ENCODE peak calls at places on chromosomes 7 and 10, in five cellular contexts. One of them, this sample, is unnamed.

GRCh38 chr7:94621120-94621519 is 34.8 kb downstream of the SGCE start:
- DNase-seq in psoas muscle: no peak
- DNase-seq in dorsolateral prefrontal cortex: no peak
- DNase-seq in foreskin keratinocyte: no peak
- DNase-seq in RWPE1: no peak
- DNase-seq in this sample: no peak

GRCh38 chr10:124534231-124534798 is 72.7 kb downstream of the LHPP start:
- DNase-seq in psoas muscle: no peak
- DNase-seq in dorsolateral prefrontal cortex: peak; percentile 65
- DNase-seq in foreskin keratinocyte: no peak
- DNase-seq in RWPE1: no peak
- DNase-seq in this sample: peak; percentile 57

GRCh38 chr10:85317827-85318226 is 989.4 kb downstream of the CCSER2 start:
- DNase-seq in psoas muscle: no peak
- DNase-seq in dorsolateral prefrontal cortex: no peak
- DNase-seq in foreskin keratinocyte: no peak
- DNase-seq in RWPE1: no peak
- DNase-seq in this sample: no peak

GRCh38 chr10:119417852-119418251 is 124.7 kb downstream of the RGS10 start:
- DNase-seq in psoas muscle: no peak
- DNase-seq in dorsolateral prefrontal cortex: no peak
- DNase-seq in foreskin keratinocyte: no peak
- DNase-seq in RWPE1: no peak
- DNase-seq in this sample: no peak

GRCh38 chr7:36278767-36279171 is 110.9 kb upstream of the ANLN start:
- DNase-seq in psoas muscle: no peak
- DNase-seq in dorsolateral prefrontal cortex: no peak
- DNase-seq in foreskin keratinocyte: no peak
- DNase-seq in RWPE1: no peak
- DNase-seq in this sample: no peak

GRCh38 chr10:8050561-8051108 is 3.9 kb upstream of the GATA3 start:
- DNase-seq in psoas muscle: no peak
- DNase-seq in dorsolateral prefrontal cortex: no peak
- DNase-seq in foreskin keratinocyte: no peak
- DNase-seq in RWPE1: no peak
- DNase-seq in this sample: peak; percentile 56

GRCh38 chr10:1661861-1662260 is 75.5 kb downstream of the ADARB2 start:
- DNase-seq in psoas muscle: no peak
- DNase-seq in dorsolateral prefrontal cortex: no peak
- DNase-seq in foreskin keratinocyte: no peak
- DNase-seq in RWPE1: no peak
- DNase-seq in this sample: peak; percentile 52

GRCh38 chr7:962401-963081 is 8.1 kb upstream of the ADAP1 start:
- DNase-seq in psoas muscle: no peak
- DNase-seq in dorsolateral prefrontal cortex: no peak
- DNase-seq in foreskin keratinocyte: no peak
- DNase-seq in RWPE1: no peak
- DNase-seq in this sample: no peak

GRCh38 chr7:79046061-79046460 is 407.4 kb downstream of the MAGI2 start:
- DNase-seq in psoas muscle: no peak
- DNase-seq in dorsolateral prefrontal cortex: no peak
- DNase-seq in foreskin keratinocyte: no peak
- DNase-seq in RWPE1: no peak
- DNase-seq in this sample: no peak

GRCh38 chr7:35253680-35254495 is at the start of gene TBX20:
- DNase-seq in psoas muscle: peak; percentile 41
- DNase-seq in dorsolateral prefrontal cortex: no peak
- DNase-seq in foreskin keratinocyte: no peak
- DNase-seq in RWPE1: no peak
- DNase-seq in this sample: no peak

GRCh38 chr10:47058303-47058702 is 147.1 kb downstream of the PTPN20 start:
- DNase-seq in psoas muscle: no peak
- DNase-seq in dorsolateral prefrontal cortex: no peak
- DNase-seq in foreskin keratinocyte: no peak
- DNase-seq in RWPE1: no peak
- DNase-seq in this sample: no peak

GRCh38 chr7:50449501-50449880 is 659 bp downstream of the FIGNL1 start:
- DNase-seq in psoas muscle: no peak
- DNase-seq in dorsolateral prefrontal cortex: no peak
- DNase-seq in foreskin keratinocyte: no peak
- DNase-seq in RWPE1: no peak
- DNase-seq in this sample: no peak

GRCh38 chr10:14603539-14604102 is 171.1 kb downstream of the FAM107B start:
- DNase-seq in psoas muscle: peak; percentile 31
- DNase-seq in dorsolateral prefrontal cortex: no peak
- DNase-seq in foreskin keratinocyte: no peak
- DNase-seq in RWPE1: no peak
- DNase-seq in this sample: no peak

GRCh38 chr10:31618541-31619291 is 299.7 kb downstream of the ZEB1 start:
- DNase-seq in psoas muscle: peak; percentile 72
- DNase-seq in dorsolateral prefrontal cortex: no peak
- DNase-seq in foreskin keratinocyte: no peak
- DNase-seq in RWPE1: no peak
- DNase-seq in this sample: no peak

GRCh38 chr10:31622993-31623392 is 304.0 kb downstream of the ZEB1 start:
- DNase-seq in psoas muscle: no peak
- DNase-seq in dorsolateral prefrontal cortex: no peak
- DNase-seq in foreskin keratinocyte: no peak
- DNase-seq in RWPE1: no peak
- DNase-seq in this sample: no peak

GRCh38 chr10:31621733-31622132 is 302.7 kb downstream of the ZEB1 start:
- DNase-seq in psoas muscle: no peak
- DNase-seq in dorsolateral prefrontal cortex: no peak
- DNase-seq in foreskin keratinocyte: no peak
- DNase-seq in RWPE1: no peak
- DNase-seq in this sample: no peak

GRCh38 chr10:31619410-31620095 is 300.5 kb downstream of the ZEB1 start:
- DNase-seq in psoas muscle: peak; percentile 25
- DNase-seq in dorsolateral prefrontal cortex: no peak
- DNase-seq in foreskin keratinocyte: no peak
- DNase-seq in RWPE1: no peak
- DNase-seq in this sample: no peak

DNA sequence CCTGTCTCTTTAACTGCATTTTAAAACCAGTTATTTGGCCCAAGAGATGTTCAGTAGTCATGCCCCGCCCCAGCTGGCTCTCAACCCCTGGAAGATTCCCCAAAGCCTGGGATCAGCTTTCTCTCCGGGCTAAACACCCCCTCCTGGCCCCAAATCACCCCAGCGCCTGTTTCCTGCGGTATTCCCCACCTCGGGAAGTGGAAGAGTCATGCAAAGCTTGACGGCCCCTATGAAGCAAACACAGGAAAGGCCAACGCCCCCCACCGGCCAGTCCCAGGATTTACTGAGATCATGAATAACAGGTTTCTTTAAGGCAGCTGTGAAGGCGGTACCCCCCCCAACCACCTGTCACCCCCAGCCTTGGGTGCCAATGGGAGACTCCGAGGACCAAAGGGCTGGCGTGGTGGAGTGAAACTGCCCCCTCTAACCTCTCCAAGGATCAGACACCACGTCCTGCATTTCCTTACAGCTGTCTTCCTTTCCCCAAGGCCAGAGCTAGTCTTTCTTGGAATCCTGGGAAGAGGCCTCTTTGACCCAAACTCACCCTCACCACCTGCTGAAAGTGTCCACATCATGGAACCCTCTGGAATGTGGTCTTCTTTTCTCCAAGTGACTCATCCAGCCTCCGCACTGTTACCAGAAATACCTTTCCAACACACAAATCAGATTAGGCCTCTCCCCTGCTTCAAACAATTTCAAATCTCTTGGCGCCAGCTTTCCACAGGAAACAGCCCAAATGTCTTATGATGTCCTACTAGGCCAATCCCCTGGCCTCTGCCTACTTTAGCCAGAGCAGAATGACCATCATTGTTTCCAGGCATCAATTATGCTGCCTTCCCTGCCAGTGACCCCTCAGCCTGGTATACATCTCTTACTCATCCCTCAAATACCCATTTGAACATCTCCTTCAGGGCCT is 301.5 kb downstream of the ZEB1 start:
- DNase-seq in psoas muscle: peak; percentile 85
- DNase-seq in dorsolateral prefrontal cortex: no peak
- DNase-seq in foreskin keratinocyte: no peak
- DNase-seq in RWPE1: no peak
- DNase-seq in this sample: no peak
- TF ChIP-seq CTCF in psoas muscle: no peak
- TF ChIP-seq CTCF in dorsolateral prefrontal cortex: no peak
- TF ChIP-seq CTCF in foreskin keratinocyte: peak; percentile 52
- TF ChIP-seq CTCF in RWPE1: no peak
- TF ChIP-seq CTCF in this sample: no peak

DNA sequence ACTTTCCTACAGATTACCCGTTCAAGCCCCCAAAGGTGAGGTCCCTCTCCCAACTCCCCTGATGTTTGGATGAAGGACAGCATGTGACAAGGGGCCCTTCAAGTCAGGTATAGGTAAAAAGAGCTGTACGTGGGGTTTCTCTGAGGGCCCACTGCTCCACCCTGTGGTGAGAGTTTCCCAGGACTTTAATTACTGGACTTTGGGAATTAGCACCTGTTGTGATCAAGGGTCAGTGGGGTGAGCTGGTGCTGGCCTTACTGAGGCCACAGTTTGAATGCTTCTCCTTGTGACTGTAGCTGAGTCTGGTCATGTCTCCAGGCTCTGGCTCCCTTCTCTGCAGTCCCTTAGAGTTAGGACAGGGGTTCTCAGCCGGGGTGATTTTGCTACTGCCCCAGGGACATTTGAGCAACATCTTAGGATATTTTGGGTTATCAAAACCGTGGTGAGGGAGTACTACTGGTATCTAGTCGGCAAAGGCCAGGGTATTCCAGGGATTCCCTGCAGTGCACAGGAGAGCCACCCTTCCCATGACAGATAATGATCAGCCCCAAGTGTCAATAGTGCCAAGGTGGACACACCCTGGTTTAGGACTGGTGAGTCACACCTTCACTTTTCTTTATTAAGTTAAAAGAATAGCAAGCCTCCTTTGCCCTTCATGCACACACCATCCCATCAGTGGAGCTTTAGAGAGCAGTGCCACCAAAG is 16.9 kb downstream of the UBE2D4 start:
- DNase-seq in psoas muscle: no peak
- DNase-seq in dorsolateral prefrontal cortex: no peak
- DNase-seq in foreskin keratinocyte: no peak
- DNase-seq in RWPE1: no peak
- DNase-seq in this sample: no peak
- TF ChIP-seq CTCF in psoas muscle: no peak
- TF ChIP-seq CTCF in dorsolateral prefrontal cortex: no peak
- TF ChIP-seq CTCF in foreskin keratinocyte: peak; percentile 42
- TF ChIP-seq CTCF in RWPE1: no peak
- TF ChIP-seq CTCF in this sample: no peak

DNA sequence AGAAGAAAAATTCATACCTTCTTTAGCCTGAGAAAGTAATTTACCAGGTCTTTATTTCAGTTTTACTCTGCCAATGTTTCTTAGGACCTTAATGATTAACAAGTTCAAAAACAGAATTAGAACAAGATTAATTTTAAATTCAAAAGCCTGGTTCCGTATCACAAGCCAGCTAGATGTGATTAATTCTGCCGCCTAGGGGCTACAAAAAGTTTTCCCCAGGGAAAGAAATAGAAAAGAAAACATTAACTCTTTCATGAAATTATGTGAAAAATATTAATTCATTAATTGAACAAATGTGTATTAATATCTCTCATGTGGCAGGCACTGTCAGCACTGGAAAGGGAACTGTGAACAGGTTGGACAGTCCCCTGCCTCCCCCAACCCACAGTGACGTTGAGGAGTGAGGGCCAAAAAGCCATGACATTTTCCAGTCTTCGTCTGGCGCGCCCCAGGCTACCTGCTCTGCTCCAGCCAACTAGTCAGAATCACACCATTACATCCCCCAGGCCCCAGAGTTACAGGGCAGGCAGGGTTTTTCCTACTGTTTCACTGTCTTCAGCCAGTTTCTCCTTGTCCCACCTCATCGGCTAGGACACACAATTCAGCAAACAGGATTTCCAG is 20.1 kb downstream of the TMEM176A start:
- DNase-seq in psoas muscle: no peak
- DNase-seq in dorsolateral prefrontal cortex: no peak
- DNase-seq in foreskin keratinocyte: no peak
- DNase-seq in RWPE1: no peak
- DNase-seq in this sample: no peak
- TF ChIP-seq CTCF in psoas muscle: no peak
- TF ChIP-seq CTCF in dorsolateral prefrontal cortex: no peak
- TF ChIP-seq CTCF in foreskin keratinocyte: no peak
- TF ChIP-seq CTCF in RWPE1: no peak
- TF ChIP-seq CTCF in this sample: no peak

GRCh38 chr7:23276381-23276780 is 22.8 kb upstream of the MALSU1 start:
- DNase-seq in psoas muscle: no peak
- DNase-seq in dorsolateral prefrontal cortex: no peak
- DNase-seq in foreskin keratinocyte: no peak
- DNase-seq in RWPE1: no peak
- DNase-seq in this sample: no peak
- TF ChIP-seq CTCF in psoas muscle: no peak
- TF ChIP-seq CTCF in dorsolateral prefrontal cortex: no peak
- TF ChIP-seq CTCF in foreskin keratinocyte: peak; percentile 26
- TF ChIP-seq CTCF in RWPE1: no peak
- TF ChIP-seq CTCF in this sample: no peak

DNA sequence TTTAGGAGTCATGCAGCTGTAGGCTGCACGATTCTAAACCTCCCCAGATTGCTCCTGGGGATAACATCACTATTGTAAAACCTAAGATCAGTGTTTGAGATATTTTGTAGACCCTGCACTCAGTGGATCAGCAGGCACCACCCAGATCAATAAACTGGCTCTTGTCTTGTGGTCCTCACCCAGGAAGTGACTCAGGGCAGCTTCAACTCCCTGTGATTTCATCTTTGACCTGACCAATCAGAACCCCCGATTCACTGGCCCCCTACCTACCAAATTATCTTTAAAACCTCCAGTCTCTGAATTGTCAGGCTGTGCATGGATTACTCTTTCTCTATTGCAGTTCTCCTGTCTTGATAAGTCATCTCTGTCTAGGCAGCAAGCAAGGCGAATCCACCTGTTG is 25.7 kb downstream of the ARL5B start:
- DNase-seq in psoas muscle: no peak
- DNase-seq in dorsolateral prefrontal cortex: no peak
- DNase-seq in foreskin keratinocyte: no peak
- DNase-seq in RWPE1: no peak
- DNase-seq in this sample: no peak
- TF ChIP-seq CTCF in psoas muscle: no peak
- TF ChIP-seq CTCF in dorsolateral prefrontal cortex: no peak
- TF ChIP-seq CTCF in foreskin keratinocyte: no peak
- TF ChIP-seq CTCF in RWPE1: no peak
- TF ChIP-seq CTCF in this sample: no peak

DNA sequence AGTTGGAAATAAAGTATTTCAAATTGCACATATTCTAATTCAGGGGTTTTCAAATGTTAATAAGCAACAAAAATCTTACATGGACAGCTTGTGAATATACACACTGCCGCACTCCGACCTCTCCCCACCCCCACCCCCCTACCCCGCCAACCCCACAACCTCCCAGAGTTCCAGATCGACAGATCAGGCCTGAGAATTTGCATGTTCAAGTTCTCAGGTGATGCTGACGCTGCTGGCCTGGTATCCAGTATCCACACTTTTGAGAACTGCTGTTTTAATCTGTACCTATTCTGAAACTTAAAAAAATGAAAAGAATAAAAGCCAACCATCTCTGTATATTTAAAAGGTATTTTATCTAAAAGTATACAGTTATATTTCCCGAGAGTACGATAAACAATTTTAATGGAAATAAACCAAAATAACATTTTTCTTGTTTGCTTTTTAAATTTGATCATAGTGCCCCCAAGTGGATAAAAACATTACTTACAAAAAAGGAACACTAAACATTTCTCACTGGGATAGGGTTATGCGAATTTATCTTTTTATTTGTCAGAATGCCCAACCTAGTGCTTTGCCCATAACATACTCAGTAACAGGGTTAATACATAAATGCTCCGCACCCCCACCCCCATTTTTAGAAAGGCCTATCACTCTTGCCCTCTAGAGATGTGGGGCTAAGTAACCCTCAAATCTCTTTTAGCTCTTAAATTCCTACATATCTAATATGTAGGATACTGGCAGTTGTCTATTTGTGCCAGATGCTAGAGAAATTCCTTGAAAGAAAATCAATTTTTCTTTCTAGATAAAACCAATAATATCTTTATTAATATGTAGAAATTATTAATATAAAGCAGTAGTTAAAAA is 166.3 kb downstream of the RNF133 start:
- DNase-seq in psoas muscle: no peak
- DNase-seq in dorsolateral prefrontal cortex: no peak
- DNase-seq in foreskin keratinocyte: no peak
- DNase-seq in RWPE1: peak; percentile 9
- DNase-seq in this sample: peak; percentile 2
- TF ChIP-seq CTCF in psoas muscle: no peak
- TF ChIP-seq CTCF in dorsolateral prefrontal cortex: peak; percentile 46
- TF ChIP-seq CTCF in foreskin keratinocyte: peak; percentile 61
- TF ChIP-seq CTCF in RWPE1: peak; percentile 50
- TF ChIP-seq CTCF in this sample: peak; percentile 39